ENCODE peak calls at places on chromosomes 4 and X, in seven cellular contexts. H is dorsolateral prefrontal cortex, B is fibroblast of pulmonary artery, C is astrocyte of the spinal cord, S is nephron progenitor cell, Q is Calu3, A is Peyer's patch. X is an unnamed sample.
A peak's percentile ranks its signal among the peaks of the same experiment; 100 is the strongest.

GRCh38 chrX:1466232-1466661 is 13.5 kb upstream of the ASMTL start:
- DNase-seq in H (no peak), B (no peak), C (no peak), S (no peak), Q (no peak), A (peak; percentile 48), X (no peak)

GRCh38 chrX:22343192-22343591 is 70.5 kb downstream of the CBLL2 start:
- DNase-seq in H (no peak), B (no peak), C (no peak), S (no peak), Q (no peak), A (no peak), X (no peak)

GRCh38 chrX:48676893-48677270 is 6.7 kb upstream of the WAS start:
- DNase-seq in H (no peak), B (no peak), C (no peak), S (no peak), Q (no peak), A (no peak), X (no peak)

GRCh38 chrX:19593684-19594083 is 78.4 kb upstream of the MAP3K15 start:
- DNase-seq in H (no peak), B (peak; percentile 68), C (peak; percentile 54), S (no peak), Q (peak; percentile 29), A (peak; percentile 54), X (no peak)

GRCh38 chr4:13656569-13656988 is 29.1 kb upstream of the BOD1L1 start:
- DNase-seq in H (peak; percentile 71), B (peak; percentile 84), C (peak; percentile 85), S (peak; percentile 57), Q (peak; percentile 45), A (peak; percentile 80), X (peak; percentile 28)

GRCh38 chrX:39361736-39362135 is 560.5 kb downstream of the MID1IP1 start:
- DNase-seq in H (no peak), B (peak; percentile 1), C (no peak), S (no peak), Q (no peak), A (no peak), X (no peak)

GRCh38 chrX:12011075-12011474 is 127.2 kb upstream of the FRMPD4 start:
- DNase-seq in H (no peak), B (no peak), C (peak; percentile 7), S (no peak), Q (no peak), A (no peak), X (no peak)

GRCh38 chr4:9996319-9997110 is 24.8 kb downstream of the SLC2A9 start:
- DNase-seq in H (no peak), B (peak; percentile 38), C (no peak), S (no peak), Q (no peak), A (peak; percentile 78), X (no peak)

GRCh38 chr4:95889662-95890061 is 49.8 kb downstream of the PDHA2 start:
- DNase-seq in H (no peak), B (peak; percentile 50), C (peak; percentile 18), S (peak; percentile 26), Q (no peak), A (no peak), X (no peak)

GRCh38 chr4:176792348-176793059 is at the start of gene VEGFC:
- DNase-seq in H (peak; percentile 42), B (peak; percentile 72), C (peak; percentile 79), S (peak; percentile 80), Q (peak; percentile 64), A (peak; percentile 50), X (peak; percentile 24)

DNA sequence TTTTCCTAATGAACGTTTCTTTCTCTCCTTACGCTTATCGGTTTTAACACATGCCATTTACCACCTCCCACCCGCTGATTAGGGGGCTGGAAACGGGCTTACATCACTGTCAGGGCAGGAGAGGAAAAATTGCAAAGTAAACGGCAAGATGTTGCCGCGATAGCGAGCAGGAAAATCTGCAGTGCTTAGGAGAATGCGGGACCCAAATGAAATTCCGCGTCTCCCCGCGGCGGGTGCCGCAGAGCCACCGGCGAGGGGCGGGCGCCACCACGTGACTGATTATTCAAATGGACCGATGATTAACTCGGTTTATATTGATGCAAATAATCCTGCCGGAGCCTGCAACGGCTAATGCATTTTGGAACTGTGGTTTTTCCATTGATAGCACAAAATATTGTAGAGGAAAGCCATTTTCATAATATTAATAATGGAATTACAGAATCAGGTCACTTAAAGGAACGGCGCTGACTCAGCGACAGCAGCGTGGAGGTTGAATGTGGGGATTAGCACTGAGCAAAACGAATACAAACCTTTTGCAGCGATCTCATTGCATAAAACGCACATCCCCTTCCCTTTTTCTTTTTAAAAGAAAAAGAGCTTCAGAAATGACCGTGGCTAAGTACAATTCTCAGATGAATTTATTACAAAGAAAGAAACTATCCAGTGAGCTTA is 224.2 kb downstream of the STIM2 start:
- DNase-seq in H (peak; percentile 75), B (peak; percentile 14), C (peak; percentile 34), S (peak; percentile 71), Q (no peak), A (peak; percentile 53), X (peak; percentile 64)
- TF ChIP-seq CTCF in H (no peak), B (no peak), C (peak; percentile 10), S (peak; percentile 31), Q (no peak), A (peak; percentile 14), X (no peak)

DNA sequence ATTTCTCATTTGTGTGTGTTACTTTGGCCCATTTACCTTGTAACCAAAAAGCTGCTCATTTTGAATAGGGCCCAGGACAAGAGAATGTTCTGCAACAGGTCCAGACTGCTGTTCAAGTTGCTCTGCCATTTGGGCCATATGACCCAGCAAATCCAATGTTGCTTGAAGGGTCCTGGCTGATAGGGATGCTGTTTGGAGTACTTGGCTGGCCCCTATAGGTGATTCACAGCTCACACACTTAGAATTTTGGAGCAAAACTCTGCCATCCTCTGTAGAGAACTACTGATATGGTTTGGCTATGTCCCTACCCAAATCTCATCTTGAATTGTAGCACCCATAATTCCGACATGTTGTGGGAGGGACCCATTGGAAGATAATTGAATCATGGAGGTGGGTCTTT is 131.5 kb downstream of the AASDH start:
- DNase-seq in H (no peak), B (peak; percentile 11), C (no peak), S (no peak), Q (no peak), A (no peak), X (no peak)
- TF ChIP-seq CTCF in H (no peak), B (no peak), C (peak; percentile 17), S (no peak), Q (no peak), A (no peak), X (no peak)

GRCh38 chrX:150201841-150202240 is 161.3 kb upstream of the MAMLD1 start:
- DNase-seq in H (no peak), B (no peak), C (peak; percentile 18), S (no peak), Q (no peak), A (no peak), X (no peak)

GRCh38 chrX:150203249-150203647 is 159.9 kb upstream of the MAMLD1 start:
- DNase-seq in H (no peak), B (no peak), C (no peak), S (no peak), Q (no peak), A (no peak), X (no peak)

GRCh38 chrX:150202641-150203248 is 160.4 kb upstream of the MAMLD1 start:
- DNase-seq in H (no peak), B (peak; percentile 93), C (no peak), S (no peak), Q (no peak), A (no peak), X (no peak)

GRCh38 chrX:150207733-150208132 is 155.4 kb upstream of the MAMLD1 start:
- DNase-seq in H (no peak), B (no peak), C (no peak), S (no peak), Q (no peak), A (no peak), X (no peak)

GRCh38 chrX:150205011-150205410 is 158.1 kb upstream of the MAMLD1 start:
- DNase-seq in H (no peak), B (peak; percentile 40), C (no peak), S (no peak), Q (no peak), A (no peak), X (no peak)
- TF ChIP-seq CTCF in H (no peak), B (no peak), C (no peak), S (no peak), Q (no peak), A (no peak), X (no peak)

GRCh38 chr4:102715057-102715456 is 45.7 kb downstream of the MANBA start:
- DNase-seq in H (no peak), B (no peak), C (no peak), S (no peak), Q (no peak), A (no peak), X (no peak)
- TF ChIP-seq CTCF in H (no peak), B (peak; percentile 3), C (no peak), S (no peak), Q (no peak), A (no peak), X (no peak)

GRCh38 chr4:81256059-81256635 is 41.1 kb upstream of the PRKG2 start:
- DNase-seq in H (no peak), B (no peak), C (no peak), S (no peak), Q (no peak), A (no peak), X (no peak)
- TF ChIP-seq CTCF in H (no peak), B (no peak), C (no peak), S (no peak), Q (no peak), A (no peak), X (no peak)

DNA sequence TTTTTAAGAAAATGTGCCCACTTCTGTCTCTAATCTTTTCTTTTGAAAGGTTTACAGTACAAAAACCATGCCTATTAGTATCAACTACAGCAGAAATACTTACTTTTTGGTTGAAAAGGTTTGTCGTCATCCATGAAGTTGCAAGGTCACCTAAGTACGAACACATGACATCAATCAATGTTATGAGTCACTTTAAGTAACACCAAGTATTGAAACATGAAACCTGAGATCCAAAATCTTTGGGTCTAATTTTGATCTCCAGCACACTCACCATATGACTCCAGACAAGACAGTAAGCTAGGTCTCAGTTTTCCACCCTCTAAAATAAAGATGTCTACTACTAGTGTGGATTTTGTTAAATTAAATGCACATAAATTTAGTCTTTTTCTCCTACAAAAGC is 8.4 kb downstream of the ZNF280C start:
- DNase-seq in H (no peak), B (no peak), C (no peak), S (no peak), Q (no peak), A (no peak), X (no peak)
- TF ChIP-seq CTCF in H (no peak), B (no peak), C (no peak), S (no peak), Q (no peak), A (no peak), X (no peak)

X was measured in mesothelial cell of epicardium.